ENCODE peak calls at places on chromosomes 2 and 18, in seven cellular contexts. V is HFFc6, J is nephron progenitor cell, H is fibroblast of lung, U is suprapubic skin, Z is AG04450, K is psoas muscle. P is an unnamed sample.

GRCh38 chr2:188580738-188581137 is 289.1 kb downstream of the GULP1 start:
- DNase-seq in V (no peak), J (no peak), H (peak; percentile 20), U (no peak), Z (no peak), K (no peak), P (no peak)

GRCh38 chr2:109545828-109546713 is 67.7 kb downstream of the SEPTIN10 start:
- DNase-seq in V (peak; percentile 43), J (peak; percentile 79), H (peak; percentile 34), U (no peak), Z (peak; percentile 27), K (peak; percentile 75), P (peak; percentile 66)

GRCh38 chr2:209638346-209638745 is 133.3 kb upstream of the UNC80 start:
- DNase-seq in V (peak; percentile 57), J (no peak), H (peak; percentile 75), U (no peak), Z (peak; percentile 11), K (no peak), P (no peak)

GRCh38 chr18:74248189-74248975 is 43.4 kb downstream of the CYB5A start:
- DNase-seq in V (no peak), J (no peak), H (no peak), U (no peak), Z (no peak), K (no peak), P (no peak)

GRCh38 chr18:12046046-12046750 is 47.4 kb upstream of the ANKRD62 start:
- DNase-seq in V (no peak), J (no peak), H (no peak), U (no peak), Z (no peak), K (no peak), P (no peak)

GRCh38 chr2:209458018-209458979 is 34.5 kb downstream of the MAP2 start:
- DNase-seq in V (no peak), J (no peak), H (peak; percentile 33), U (no peak), Z (no peak), K (no peak), P (no peak)

GRCh38 chr18:45379903-45380302 is 235.4 kb upstream of the SLC14A2 start:
- DNase-seq in V (no peak), J (no peak), H (peak; percentile 31), U (no peak), Z (no peak), K (no peak), P (no peak)

GRCh38 chr2:190060019-190060418 is 2.5 kb downstream of the MSTN start:
- DNase-seq in V (no peak), J (no peak), H (no peak), U (no peak), Z (no peak), K (no peak), P (no peak)

GRCh38 chr2:134261398-134262131 is 7.7 kb downstream of the MGAT5 start:
- DNase-seq in V (no peak), J (no peak), H (no peak), U (no peak), Z (no peak), K (no peak), P (no peak)

DNA sequence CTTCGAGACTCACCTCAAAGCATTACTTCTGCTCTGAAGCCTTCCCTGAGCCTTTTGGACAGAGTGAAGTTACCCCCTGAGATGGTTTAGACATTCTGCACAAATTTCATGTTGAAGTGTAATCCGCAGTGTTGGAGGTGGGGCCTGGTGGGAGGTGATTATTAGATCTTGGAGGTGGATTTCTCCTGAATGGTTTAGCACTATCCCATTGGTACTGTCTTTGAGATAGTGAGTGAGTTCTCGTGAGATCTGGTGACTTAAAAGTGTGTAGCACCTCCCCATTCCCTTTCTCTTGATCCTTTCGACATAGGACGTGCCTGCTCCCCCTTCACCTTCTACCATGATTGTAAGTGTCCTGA is 8.8 kb downstream of the ENOSF1 start:
- DNase-seq in V (no peak), J (no peak), H (no peak), U (no peak), Z (no peak), K (no peak), P (no peak)
- TF ChIP-seq CTCF in V (no peak), J (no peak), H (no peak), U (no peak), Z (no peak), K (no peak), P (no peak)

GRCh38 chr2:162060522-162060921 is 13.5 kb downstream of the DPP4 start:
- DNase-seq in V (no peak), J (no peak), H (no peak), U (no peak), Z (no peak), K (no peak), P (no peak)
- TF ChIP-seq CTCF in V (no peak), J (no peak), H (no peak), U (no peak), Z (no peak), K (no peak), P (no peak)

GRCh38 chr2:96763511-96764252 is 3.0 kb downstream of the CNNM4 start:
- DNase-seq in V (peak; percentile 12), J (peak; percentile 44), H (no peak), U (no peak), Z (no peak), K (no peak), P (peak; percentile 56)
- TF ChIP-seq CTCF in V (peak; percentile 72), J (peak; percentile 51), H (peak; percentile 45), U (no peak), Z (peak; percentile 54), K (peak; percentile 31), P (peak; percentile 42)

DNA sequence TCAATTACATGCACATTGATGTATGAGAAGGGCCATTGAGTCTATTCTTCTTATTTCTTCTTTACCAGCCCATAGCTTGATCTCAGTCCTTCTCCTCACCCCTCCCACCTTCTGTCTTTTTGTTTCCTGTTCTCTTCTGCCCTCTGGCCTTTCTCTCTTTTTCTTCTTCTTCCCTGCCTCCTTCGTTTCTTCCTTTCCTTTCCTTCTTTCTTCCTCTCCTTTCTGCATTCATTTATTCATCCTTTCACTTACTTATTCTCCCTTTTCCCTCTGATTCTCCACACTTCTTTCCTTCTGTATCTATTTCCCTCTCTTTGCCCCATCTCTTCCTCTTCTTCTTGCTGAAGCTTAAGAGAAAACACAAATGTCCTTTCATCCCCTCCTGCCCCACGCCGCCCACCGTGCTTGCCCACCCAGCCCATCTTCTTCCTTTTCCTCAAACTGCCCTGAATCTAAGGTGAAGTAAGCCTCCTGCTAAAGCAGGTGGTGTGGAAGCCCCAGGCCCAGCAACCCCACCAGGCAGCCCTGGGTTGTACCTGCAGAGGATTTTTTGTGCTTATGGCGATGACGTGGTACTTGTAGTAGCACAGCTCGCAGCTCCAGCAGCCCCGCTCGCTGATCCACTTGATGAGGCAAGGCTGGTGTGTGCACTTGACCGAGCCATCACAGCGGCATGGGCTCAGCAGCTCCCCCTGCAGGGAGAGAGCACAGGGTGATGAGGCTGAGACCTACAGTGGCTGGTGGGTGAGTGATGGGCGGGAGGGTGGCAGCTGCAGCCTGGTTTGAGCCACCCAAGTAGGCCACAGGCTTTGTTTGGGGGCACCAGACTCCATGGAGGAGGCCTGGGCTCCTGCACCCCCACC is 89.0 kb downstream of the MARCHF4 start:
- DNase-seq in V (no peak), J (peak; percentile 65), H (no peak), U (no peak), Z (no peak), K (no peak), P (peak; percentile 38)
- TF ChIP-seq CTCF in V (peak; percentile 68), J (peak; percentile 42), H (peak; percentile 21), U (no peak), Z (peak; percentile 11), K (no peak), P (no peak)

P was measured in Calu3.